ENCODE peak calls at places on chromosomes 1 and 21, in nine cellular contexts. W, A, X, L, J, E, H, K and V are unnamed samples.

GRCh38 chr1:177495878-177496277 is 325.1 kb downstream of the BRINP2 start:
- DNase-seq in E (no peak), J (no peak), W (no peak), A (no peak), H (peak; percentile 17), K (no peak), L (peak; percentile 33), X (no peak), V (no peak)

GRCh38 chr21:33971492-33972013 is 55.9 kb upstream of the ATP5PO start:
- DNase-seq in A (no peak), E (no peak), H (peak; percentile 19), X (no peak), L (peak; percentile 82), K (peak; percentile 91), W (no peak), J (no peak), V (no peak)

GRCh38 chr1:6906783-6907182 is 121.5 kb downstream of the CAMTA1 start:
- DNase-seq in E (no peak), W (no peak), X (no peak), H (no peak), A (no peak), L (peak; percentile 64), J (no peak), K (no peak), V (no peak)

GRCh38 chr1:36966242-36966641 is 68.1 kb downstream of the GRIK3 start:
- DNase-seq in L (peak; percentile 47), E (no peak), W (peak; percentile 20), K (no peak), H (no peak), A (peak; percentile 46), X (no peak), J (no peak), V (no peak)

GRCh38 chr21:42440187-42440792 is 36.6 kb downstream of the UBASH3A start:
- DNase-seq in H (no peak), J (no peak), A (no peak), L (no peak), X (no peak), W (no peak), K (no peak), E (no peak), V (no peak)

GRCh38 chr1:92317836-92318493 is 19.1 kb downstream of the RPAP2 start:
- DNase-seq in J (no peak), E (no peak), W (no peak), A (no peak), H (no peak), K (no peak), L (no peak), X (no peak), V (no peak)

GRCh38 chr21:25903599-25903998 is 168.8 kb downstream of the GABPA start:
- DNase-seq in W (no peak), A (no peak), H (no peak), X (no peak), K (peak; percentile 27), J (no peak), E (no peak), L (no peak), V (no peak)

GRCh38 chr1:51750729-51751128 is 127.8 kb downstream of the NRDC start:
- DNase-seq in J (no peak), E (no peak), X (no peak), K (peak; percentile 9), A (no peak), W (no peak), L (no peak), H (no peak), V (no peak)

GRCh38 chr1:182143825-182144661 is 82.5 kb upstream of the ZNF648 start:
- DNase-seq in A (peak; percentile 38), E (peak; percentile 80), W (peak; percentile 88), K (peak; percentile 27), X (peak; percentile 81), J (peak; percentile 91), L (peak; percentile 26), H (no peak), V (peak; percentile 81)

GRCh38 chr1:42682739-42683529 is 716 bp downstream of the YBX1 start:
- DNase-seq in E (peak; percentile 92), X (peak; percentile 91), H (peak; percentile 54), K (peak; percentile 81), J (peak; percentile 78), W (peak; percentile 70), L (peak; percentile 56), A (peak; percentile 57), V (peak; percentile 89)

GRCh38 chr1:149848340-149848771 is 51.0 kb upstream of the BOLA1 start:
- DNase-seq in H (no peak), X (no peak), L (peak; percentile 23), W (no peak), A (no peak), J (no peak), K (peak; percentile 3), E (no peak), V (no peak)

GRCh38 chr21:29125979-29126378 is 4.5 kb upstream of the MAP3K7CL start:
- DNase-seq in K (no peak), X (no peak), A (no peak), W (no peak), L (no peak), J (no peak), E (no peak), H (no peak), V (no peak)

GRCh38 chr1:214281030-214281901 is at the start of gene SMYD2:
- DNase-seq in J (no peak), A (peak; percentile 52), E (peak; percentile 90), X (peak; percentile 87), K (peak; percentile 68), L (peak; percentile 88), H (peak; percentile 66), W (peak; percentile 83), V (peak; percentile 89)

GRCh38 chr1:31781138-31782065 is 17.3 kb upstream of the ADGRB2 start:
- DNase-seq in L (no peak), A (no peak), H (no peak), X (no peak), W (no peak), K (peak; percentile 52), J (no peak), E (no peak), V (peak; percentile 42)

GRCh38 chr1:247491328-247491727 is 33.4 kb upstream of the OR2B11 start:
- DNase-seq in L (no peak), A (no peak), X (no peak), H (no peak), K (no peak), E (no peak), W (no peak), J (no peak), V (no peak)

GRCh38 chr1:79040424-79041089 is 34.0 kb upstream of the ADGRL4 start:
- DNase-seq in H (no peak), L (no peak), K (no peak), A (no peak), X (no peak), E (no peak), J (no peak), W (no peak), V (no peak)

GRCh38 chr21:32427958-32428623 is 15.6 kb downstream of the EVA1C start:
- DNase-seq in K (no peak), H (no peak), W (no peak), X (no peak), E (no peak), J (no peak), A (no peak), L (no peak), V (no peak)

GRCh38 chr1:55262822-55263221 is 47.7 kb upstream of the USP24 start:
- DNase-seq in W (no peak), H (no peak), A (no peak), X (no peak), L (no peak), E (no peak), K (no peak), J (no peak), V (no peak)

GRCh38 chr1:110672753-110673108 is 2.0 kb downstream of the KCNA3 start:
- DNase-seq in L (no peak), H (no peak), J (no peak), K (no peak), W (no peak), A (no peak), E (no peak), X (no peak), V (no peak)
- H3K4me3 ChIP-seq in L (no peak overlapping the region), H (no peak overlapping the region), J (peak overlapping the region; percentile 68), K (no peak overlapping the region), W (no peak overlapping the region), A (no peak overlapping the region), E (peak overlapping the region; percentile 56), X (peak overlapping the region; percentile 65), V (no peak overlapping the region)

GRCh38 chr1:11701551-11701961 is 10.0 kb downstream of the DRAXIN start:
- DNase-seq in L (no peak), A (no peak), W (peak; percentile 2), J (no peak), E (no peak), X (no peak), K (no peak), H (no peak), V (no peak)
- H3K4me3 ChIP-seq in L (no peak overlapping the region), A (no peak overlapping the region), W (no peak overlapping the region), J (no peak overlapping the region), E (no peak overlapping the region), X (no peak overlapping the region), K (no peak overlapping the region), H (no peak overlapping the region), V (no peak overlapping the region)

DNA sequence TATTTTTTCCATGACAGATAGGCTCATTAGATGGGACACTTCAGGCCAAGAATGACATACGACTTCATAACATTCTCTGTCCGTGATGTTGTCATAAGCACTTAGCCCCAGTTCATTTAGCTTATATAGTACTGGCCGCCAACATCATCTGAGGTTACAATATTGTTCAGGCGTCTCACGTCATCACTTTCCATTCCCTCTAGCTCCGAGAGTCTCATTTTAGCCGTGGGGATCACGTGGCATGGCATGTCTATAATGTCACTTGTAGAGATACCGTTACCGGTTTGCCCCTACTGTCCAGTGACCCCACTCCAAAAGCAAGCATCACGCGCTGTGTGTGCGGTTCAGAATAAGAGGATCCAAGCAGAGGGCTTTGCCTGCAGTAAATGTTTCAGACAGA is 34.6 kb upstream of the HEATR1 start:
- DNase-seq in J (no peak), X (no peak), H (no peak), W (no peak), E (no peak), A (no peak), K (no peak), L (no peak), V (no peak)
- H3K4me3 ChIP-seq in J (peak overlapping the region; percentile 24), X (no peak overlapping the region), H (no peak overlapping the region), W (no peak overlapping the region), E (no peak overlapping the region), A (no peak overlapping the region), K (no peak overlapping the region), L (no peak overlapping the region), V (no peak overlapping the region)

GRCh38 chr1:205025239-205025638 is 17.8 kb upstream of the CNTN2 start:
- DNase-seq in E (no peak), L (no peak), X (no peak), J (no peak), K (no peak), W (no peak), A (no peak), H (no peak), V (no peak)

GRCh38 chr1:205032512-205032911 is 10.5 kb upstream of the CNTN2 start:
- DNase-seq in W (no peak), A (no peak), K (no peak), L (no peak), H (no peak), J (no peak), E (no peak), X (no peak), V (no peak)

GRCh38 chr1:205026181-205026580 is 16.8 kb upstream of the CNTN2 start:
- DNase-seq in K (no peak), E (no peak), H (no peak), X (no peak), A (no peak), W (no peak), J (no peak), L (peak; percentile 46), V (no peak)

GRCh38 chr1:205028954-205029353 is 14.1 kb upstream of the CNTN2 start:
- DNase-seq in H (no peak), W (no peak), J (no peak), X (no peak), A (no peak), K (no peak), E (no peak), L (peak; percentile 23), V (no peak)

GRCh38 chr1:205030916-205031315 is 12.1 kb upstream of the CNTN2 start:
- DNase-seq in H (no peak), W (no peak), A (peak; percentile 39), X (no peak), J (no peak), K (no peak), E (no peak), L (no peak), V (no peak)
- H3K4me3 ChIP-seq in H (no peak overlapping the region), W (no peak overlapping the region), A (no peak overlapping the region), X (no peak overlapping the region), J (no peak overlapping the region), K (no peak overlapping the region), E (no peak overlapping the region), L (no peak overlapping the region), V (no peak overlapping the region)